ENCODE peak calls at places on chromosomes 6 and 20, in eight cellular contexts. N, Q, Y, Z, E, S, F and O are unnamed samples.

GRCh38 chr6:26104457-26105108 is 17.4 kb downstream of the HFE start:
- DNase-seq in N (no peak), Q (no peak), Y (no peak), Z (no peak), E (no peak), S (peak), F (peak), O (no peak)

GRCh38 chr6:133886104-133886503 is 2.8 kb upstream of the TCF21 start:
- DNase-seq in N (no peak), Q (no peak), Y (no peak), Z (no peak), E (no peak), S (no peak), F (no peak), O (no peak)

GRCh38 chr6:137136065-137136464 is 37.4 kb downstream of the IL22RA2 start:
- DNase-seq in N (no peak), Q (no peak), Y (peak), Z (no peak), E (no peak), S (no peak), F (no peak), O (no peak)

GRCh38 chr6:40358473-40359460 is 228.4 kb downstream of the LRFN2 start:
- DNase-seq in N (no peak), Q (no peak), Y (no peak), Z (no peak), E (no peak), S (no peak), F (no peak), O (no peak)

GRCh38 chr6:21802611-21802899 is 209.0 kb downstream of the SOX4 start:
- DNase-seq in N (no peak), Q (no peak), Y (no peak), Z (no peak), E (no peak), S (no peak), F (no peak), O (no peak)

GRCh38 chr6:170244721-170245201 is 46.1 kb downstream of the DLL1 start:
- DNase-seq in N (no peak), Q (no peak), Y (no peak), Z (no peak), E (no peak), S (no peak), F (no peak), O (no peak)

GRCh38 chr6:8837343-8837742 is 402.0 kb upstream of the SLC35B3 start:
- DNase-seq in N (no peak), Q (no peak), Y (no peak), Z (no peak), E (no peak), S (no peak), F (no peak), O (no peak)

GRCh38 chr6:95243091-95243490 is 334.2 kb upstream of the MANEA start:
- DNase-seq in N (no peak), Q (no peak), Y (no peak), Z (no peak), E (no peak), S (no peak), F (no peak), O (no peak)

GRCh38 chr20:3785240-3786125 is 1.1 kb downstream of the CENPB start:
- DNase-seq in N (no peak), Q (peak), Y (peak), Z (no peak), E (no peak), S (no peak), F (no peak), O (no peak)

GRCh38 chr6:28683945-28684538 is 158.4 kb downstream of the GPX5 start:
- DNase-seq in N (no peak), Q (no peak), Y (peak), Z (peak), E (peak), S (peak), F (peak), O (no peak)

GRCh38 chr6:157314705-157315321 is 8.5 kb downstream of the TMEM242 start:
- DNase-seq in N (no peak), Q (no peak), Y (peak), Z (peak), E (peak), S (peak), F (peak), O (peak)

GRCh38 chr6:46022110-46022948 is 6.7 kb upstream of the CLIC5 start:
- DNase-seq in N (no peak), Q (no peak), Y (no peak), Z (no peak), E (no peak), S (no peak), F (no peak), O (no peak)

GRCh38 chr6:121436172-121436965 is 923 bp downstream of the GJA1 start:
- DNase-seq in N (no peak), Q (no peak), Y (no peak), Z (no peak), E (no peak), S (peak), F (no peak), O (no peak)

GRCh38 chr20:38392356-38392755 is 42.8 kb downstream of the SNHG17 start:
- DNase-seq in N (no peak), Q (no peak), Y (no peak), Z (no peak), E (no peak), S (no peak), F (no peak), O (no peak)

GRCh38 chr6:20922743-20923142 is 388.5 kb downstream of the CDKAL1 start:
- DNase-seq in N (no peak), Q (no peak), Y (peak), Z (no peak), E (no peak), S (no peak), F (no peak), O (no peak)

GRCh38 chr6:35031611-35032529 is 109.3 kb downstream of the TCP11 start:
- DNase-seq in N (no peak), Q (no peak), Y (no peak), Z (no peak), E (no peak), S (no peak), F (peak), O (no peak)

GRCh38 chr6:44238687-44239350 is 8.1 kb upstream of the HSP90AB1 start:
- DNase-seq in N (no peak), Q (no peak), Y (no peak), Z (no peak), E (no peak), S (no peak), F (no peak), O (no peak)

GRCh38 chr6:15504581-15505350 is 158.1 kb downstream of the DTNBP1 start:
- DNase-seq in N (no peak), Q (no peak), Y (peak), Z (peak), E (no peak), S (no peak), F (peak), O (peak)

GRCh38 chr6:122753688-122754056 is 25.8 kb upstream of the FABP7 start:
- DNase-seq in N (no peak), Q (no peak), Y (peak), Z (peak), E (no peak), S (no peak), F (no peak), O (no peak)

GRCh38 chr6:164749126-164749758 is 560.2 kb downstream of the C6orf118 start:
- DNase-seq in N (no peak), Q (no peak), Y (no peak), Z (peak), E (no peak), S (peak), F (no peak), O (peak)

GRCh38 chr20:6818033-6818808 is 50.7 kb downstream of the BMP2 start:
- DNase-seq in N (no peak), Q (no peak), Y (no peak), Z (no peak), E (no peak), S (no peak), F (no peak), O (no peak)

GRCh38 chr20:51966296-51966971 is 164.1 kb upstream of the SALL4 start:
- DNase-seq in N (no peak), Q (no peak), Y (peak), Z (peak), E (peak), S (peak), F (peak), O (no peak)

GRCh38 chr20:46084805-46085792 is 4.7 kb downstream of the NCOA5 start:
- DNase-seq in N (no peak), Q (no peak), Y (peak), Z (no peak), E (no peak), S (no peak), F (peak), O (peak)

GRCh38 chr6:56840467-56841371 is 114.2 kb upstream of the BEND6 start:
- DNase-seq in N (no peak), Q (no peak), Y (peak), Z (peak), E (peak), S (no peak), F (peak), O (no peak)

GRCh38 chr20:13260620-13261279 is 39.7 kb downstream of the ISM1 start:
- DNase-seq in N (no peak), Q (no peak), Y (peak), Z (no peak), E (no peak), S (no peak), F (peak), O (no peak)

GRCh38 chr20:37262516-37262915 is 902 bp upstream of the GHRH start:
- DNase-seq in N (no peak), Q (no peak), Y (no peak), Z (no peak), E (no peak), S (no peak), F (no peak), O (no peak)

GRCh38 chr6:31652925-31653724 is 664 bp upstream of the BAG6 start:
- DNase-seq in N (peak), Q (peak), Y (no peak), Z (no peak), E (no peak), S (peak), F (peak), O (no peak)

GRCh38 chr6:7140631-7141366 is 33.0 kb downstream of the RREB1 start:
- DNase-seq in N (peak), Q (peak), Y (peak), Z (no peak), E (no peak), S (peak), F (peak), O (no peak)

GRCh38 chr20:12173333-12173732 is 255.6 kb downstream of the BTBD3 start:
- DNase-seq in N (no peak), Q (no peak), Y (peak), Z (no peak), E (no peak), S (no peak), F (no peak), O (no peak)

GRCh38 chr20:57851025-57851682 is 141.3 kb upstream of the PMEPA1 start:
- DNase-seq in N (no peak), Q (no peak), Y (no peak), Z (no peak), E (no peak), S (no peak), F (no peak), O (no peak)

GRCh38 chr20:7144464-7144863 is 377.0 kb downstream of the BMP2 start:
- DNase-seq in N (no peak), Q (no peak), Y (peak), Z (no peak), E (no peak), S (no peak), F (no peak), O (no peak)

GRCh38 chr20:44151621-44152416 is 35.2 kb downstream of the JPH2 start:
- DNase-seq in N (no peak), Q (no peak), Y (no peak), Z (no peak), E (no peak), S (no peak), F (no peak), O (no peak)

GRCh38 chr6:87791982-87792381 is 89.9 kb upstream of the AKIRIN2 start:
- DNase-seq in N (no peak), Q (no peak), Y (no peak), Z (no peak), E (no peak), S (no peak), F (no peak), O (no peak)
- H3K4me3 ChIP-seq in N (no peak), Q (no peak), Y (no peak), Z (no peak), E (no peak), S (no peak), F (no peak), O (no peak)

DNA sequence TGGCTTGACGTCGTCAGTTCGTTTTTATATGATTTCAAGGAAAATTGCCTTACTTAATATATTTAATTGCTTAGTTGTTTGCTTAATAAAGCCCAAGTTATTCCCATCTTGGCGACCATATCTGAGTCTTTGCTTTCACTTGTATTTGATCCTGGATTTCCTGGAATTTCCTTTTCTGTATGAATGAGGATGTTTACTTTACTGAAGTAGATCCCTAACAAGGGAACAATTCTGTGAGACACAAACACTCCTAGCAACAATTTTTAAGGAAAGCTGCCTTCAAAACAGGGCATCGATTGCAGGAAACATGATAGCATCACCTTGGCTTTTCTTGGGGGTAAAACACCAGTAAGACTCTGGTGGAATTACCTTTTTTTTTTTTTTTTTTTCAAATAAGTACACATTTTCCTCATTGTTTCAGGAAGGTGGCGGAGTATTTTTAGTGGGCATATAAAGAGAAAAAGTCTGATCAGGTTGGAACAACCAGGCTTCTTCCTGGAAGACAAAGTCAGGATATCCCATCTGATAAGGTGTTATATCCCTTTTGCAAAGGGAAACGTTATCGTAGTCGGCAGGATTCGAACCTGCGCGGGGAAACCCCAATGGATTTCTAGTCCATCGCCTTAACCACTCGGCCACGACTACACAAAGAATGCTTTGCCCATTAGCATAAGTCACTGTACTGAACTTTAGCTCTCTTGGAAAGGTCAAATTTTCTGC is 68.5 kb upstream of the ZNF184 start:
- DNase-seq in N (no peak), Q (no peak), Y (peak), Z (no peak), E (no peak), S (no peak), F (peak), O (no peak)
- H3K4me3 ChIP-seq in N (no peak), Q (no peak), Y (no peak), Z (no peak), E (peak), S (no peak), F (no peak), O (no peak)

DNA sequence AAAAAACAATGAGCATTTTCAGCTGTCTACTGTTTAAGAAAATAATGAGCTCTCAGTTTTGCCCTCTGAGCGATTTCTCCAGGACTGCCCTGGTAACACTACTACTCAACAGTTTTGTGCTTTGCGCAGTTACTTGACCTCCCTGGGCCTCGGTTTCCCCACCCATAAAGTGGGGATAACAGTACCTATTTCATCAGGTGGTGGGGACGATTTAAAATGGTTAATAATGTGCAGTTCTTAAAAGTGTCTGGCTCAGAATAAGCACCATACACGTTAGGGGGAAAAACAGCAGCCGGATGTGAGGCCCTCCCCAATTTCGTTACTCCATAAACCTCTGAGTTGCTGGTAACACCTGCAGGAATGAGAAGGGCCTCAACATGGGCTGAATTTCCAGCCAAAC is 1.1 kb upstream of the SIRT5 start:
- DNase-seq in N (no peak), Q (no peak), Y (no peak), Z (no peak), E (no peak), S (no peak), F (no peak), O (no peak)
- H3K4me3 ChIP-seq in N (no peak), Q (peak), Y (peak), Z (peak), E (peak), S (peak), F (peak), O (peak)

DNA sequence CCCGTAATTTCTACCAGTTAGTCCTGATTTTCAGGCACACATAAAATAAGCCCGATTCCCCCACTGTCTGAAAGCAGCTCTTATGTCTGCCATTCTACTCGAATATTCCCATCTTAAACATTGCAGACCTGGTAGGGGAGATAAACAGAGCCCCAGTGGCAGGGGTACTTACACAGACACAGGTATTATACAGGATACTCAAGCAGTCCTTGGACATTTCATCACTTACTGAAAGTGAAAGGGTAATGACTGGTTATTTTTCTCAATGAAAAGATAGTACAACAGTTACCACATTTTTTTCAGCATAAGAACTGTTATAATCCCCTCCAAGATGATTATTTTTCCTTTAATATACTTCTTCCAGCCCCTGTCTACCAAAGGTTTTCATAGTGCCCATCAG is 37.8 kb downstream of the TRPC4AP start:
- DNase-seq in N (no peak), Q (no peak), Y (no peak), Z (no peak), E (no peak), S (no peak), F (no peak), O (no peak)
- H3K4me3 ChIP-seq in N (no peak), Q (no peak), Y (no peak), Z (no peak), E (no peak), S (no peak), F (no peak), O (no peak)